ENCODE peak calls at places on chromosomes 12 and 14, in four cellular contexts. M is central memory CD8-positive, alpha-beta T cell; S is neural crest cell; C is stomach. A is an unnamed sample.
A peak's percentile ranks its signal among the peaks of the same experiment; 100 is the strongest.

GRCh38 chr12:87266305-87266704 is 762.9 kb downstream of the C12orf50 start:
- DNase-seq in C (no peak), M (no peak), S (no peak), A (no peak)

GRCh38 chr12:75751769-75752471 is 240.5 kb upstream of the KRR1 start:
- DNase-seq in C (no peak), M (no peak), S (no peak), A (no peak)

GRCh38 chr14:55819610-55820304 is 239.8 kb downstream of the KTN1 start:
- DNase-seq in M (no peak), S (no peak), C (no peak), A (no peak)

GRCh38 chr12:5034605-5035004 is 9.1 kb upstream of the KCNA5 start:
- DNase-seq in C (no peak), M (no peak), S (no peak), A (no peak)

GRCh38 chr14:35556548-35556947 is 22.6 kb downstream of the INSM2 start:
- DNase-seq in S (no peak), C (no peak), M (no peak), A (no peak)

GRCh38 chr12:127238061-127238460 is 1028.9 kb upstream of the TMEM132C start:
- DNase-seq in C (no peak), S (no peak), M (no peak), A (no peak)

GRCh38 chr14:53842938-53843337 is 113.7 kb downstream of the BMP4 start:
- DNase-seq in M (no peak), S (no peak), C (no peak), A (no peak)

GRCh38 chr12:130765186-130765659 is 49.1 kb upstream of the RIMBP2 start:
- DNase-seq in S (no peak), C (no peak), M (no peak), A (no peak)

GRCh38 chr14:68598621-68599447 is 194.0 kb downstream of the ZFP36L1 start:
- DNase-seq in M (no peak), C (peak; percentile 80), S (peak; percentile 22), A (peak; percentile 81)

GRCh38 chr12:3432176-3432742 is 58.7 kb upstream of the PRMT8 start:
- DNase-seq in C (no peak), M (no peak), S (no peak), A (no peak)

GRCh38 chr14:52413729-52414453 is 99.8 kb downstream of the PTGER2 start:
- DNase-seq in C (no peak), S (no peak), M (no peak), A (no peak)

GRCh38 chr12:104643093-104643646 is 186.4 kb downstream of the CHST11 start:
- DNase-seq in S (no peak), C (no peak), M (no peak), A (no peak)

GRCh38 chr12:117563007-117563406 is 201.6 kb upstream of the NOS1 start:
- DNase-seq in C (no peak), M (no peak), S (no peak), A (no peak)

GRCh38 chr12:121647-122046 is 55.1 kb downstream of the IQSEC3 start:
- DNase-seq in C (no peak), S (no peak), M (no peak), A (no peak)

GRCh38 chr14:54252072-54252730 is 144.6 kb upstream of the CDKN3 start:
- DNase-seq in C (no peak), S (no peak), M (no peak), A (no peak)

GRCh38 chr14:63205281-63205575 is 985 bp downstream of the RHOJ start:
- DNase-seq in M (no peak), C (no peak), S (no peak), A (no peak)

GRCh38 chr12:401235-402126 is at the start of gene CCDC77:
- DNase-seq in M (peak; percentile 95), C (peak; percentile 92), S (peak; percentile 91), A (peak; percentile 93)

GRCh38 chr12:29316772-29317171 is 64.2 kb downstream of the ERGIC2 start:
- DNase-seq in M (no peak), C (no peak), S (no peak), A (no peak)

GRCh38 chr14:36874396-36875138 is 212.9 kb downstream of the PAX9 start:
- DNase-seq in S (no peak), M (no peak), C (no peak), A (no peak)

GRCh38 chr14:54686219-54686870 is 119.4 kb downstream of the SAMD4A start:
- DNase-seq in C (no peak), M (no peak), S (no peak), A (peak; percentile 59)

GRCh38 chr12:3342051-3342450 is 149.0 kb upstream of the PRMT8 start:
- DNase-seq in S (peak; percentile 60), C (peak; percentile 29), M (no peak), A (no peak)

GRCh38 chr14:69318901-69319475 is 59.0 kb downstream of the GALNT16 start:
- DNase-seq in M (no peak), C (no peak), S (no peak), A (no peak)

GRCh38 chr12:91994208-91994797 is 151.3 kb downstream of the BTG1 start:
- DNase-seq in C (no peak), M (no peak), S (no peak), A (no peak)

GRCh38 chr12:57462307-57463253 is 3.0 kb downstream of the GLI1 start:
- DNase-seq in C (peak; percentile 87), M (peak; percentile 84), S (peak; percentile 94), A (peak; percentile 90)

GRCh38 chr12:7345232-7345631 is 41.4 kb downstream of the ACSM4 start:
- DNase-seq in C (no peak), M (no peak), S (no peak), A (no peak)

GRCh38 chr14:89813485-89814080 is 140.9 kb downstream of the EFCAB11 start:
- DNase-seq in C (no peak), S (no peak), M (no peak), A (no peak)

GRCh38 chr12:94148841-94149780 is 734 bp downstream of the PLXNC1 start:
- DNase-seq in S (no peak), M (peak; percentile 32), C (peak; percentile 33), A (no peak)

GRCh38 chr14:105250008-105250366 is 1.7 kb downstream of the BTBD6 start:
- DNase-seq in M (no peak), C (no peak), S (no peak), A (no peak)

GRCh38 chr14:23153891-23154796 is 29.3 kb downstream of the SLC7A8 start:
- DNase-seq in S (no peak), C (peak; percentile 97), M (no peak), A (peak; percentile 94)

GRCh38 chr12:10211975-10212622 is 578 bp upstream of the GABARAPL1 start:
- DNase-seq in M (peak; percentile 88), C (peak; percentile 98), S (peak; percentile 68), A (peak; percentile 96)